ENCODE peak calls at places on chromosomes 7 and 10, in four cellular contexts. M is RWPE1, L is cardiac muscle cell, C is neural progenitor cell. R is an unnamed sample.

GRCh38 chr10:48526371-48526821 is 78.5 kb downstream of the ARHGAP22 start:
- DNase-seq in M (no peak), L (no peak), C (peak), R (no peak)

GRCh38 chr7:70383947-70384475 is 747.9 kb upstream of the GALNT17 start:
- DNase-seq in M (no peak), L (no peak), C (no peak), R (no peak)

GRCh38 chr10:8454357-8454756 is 399.9 kb downstream of the GATA3 start:
- DNase-seq in M (no peak), L (no peak), C (no peak), R (peak)

GRCh38 chr10:120600871-120601644 is 144.0 kb downstream of the PLPP4 start:
- DNase-seq in M (no peak), L (peak), C (peak), R (no peak)

GRCh38 chr7:100008525-100008924 is 6.9 kb upstream of the ZKSCAN1 start:
- DNase-seq in M (no peak), L (no peak), C (no peak), R (no peak)

GRCh38 chr10:31782701-31783100 is 145.9 kb downstream of the ARHGAP12 start:
- DNase-seq in M (no peak), L (no peak), C (no peak), R (no peak)

GRCh38 chr10:50586740-50587088 is 37.0 kb downstream of the SGMS1 start:
- DNase-seq in M (no peak), L (no peak), C (no peak), R (no peak)

GRCh38 chr10:70323143-70323696 is 39.4 kb upstream of the NPFFR1 start:
- DNase-seq in M (no peak), L (no peak), C (no peak), R (no peak)

GRCh38 chr10:97882142-97883091 is 32.8 kb downstream of the GOLGA7B start:
- DNase-seq in M (peak), L (no peak), C (no peak), R (peak)

GRCh38 chr7:92461027-92462003 is 14.0 kb downstream of the GATAD1 start:
- DNase-seq in M (peak), L (peak), C (peak), R (no peak)

GRCh38 chr10:101616415-101617101 is 28.4 kb downstream of the DPCD start:
- DNase-seq in M (no peak), L (no peak), C (no peak), R (no peak)

GRCh38 chr10:101617824-101618568 is 29.9 kb downstream of the DPCD start:
- DNase-seq in M (no peak), L (no peak), C (no peak), R (no peak)

GRCh38 chr10:101618871-101619270 is 30.8 kb downstream of the DPCD start:
- DNase-seq in M (no peak), L (no peak), C (no peak), R (no peak)

GRCh38 chr10:101615760-101616116 is 27.6 kb downstream of the DPCD start:
- DNase-seq in M (no peak), L (no peak), C (no peak), R (no peak)

DNA sequence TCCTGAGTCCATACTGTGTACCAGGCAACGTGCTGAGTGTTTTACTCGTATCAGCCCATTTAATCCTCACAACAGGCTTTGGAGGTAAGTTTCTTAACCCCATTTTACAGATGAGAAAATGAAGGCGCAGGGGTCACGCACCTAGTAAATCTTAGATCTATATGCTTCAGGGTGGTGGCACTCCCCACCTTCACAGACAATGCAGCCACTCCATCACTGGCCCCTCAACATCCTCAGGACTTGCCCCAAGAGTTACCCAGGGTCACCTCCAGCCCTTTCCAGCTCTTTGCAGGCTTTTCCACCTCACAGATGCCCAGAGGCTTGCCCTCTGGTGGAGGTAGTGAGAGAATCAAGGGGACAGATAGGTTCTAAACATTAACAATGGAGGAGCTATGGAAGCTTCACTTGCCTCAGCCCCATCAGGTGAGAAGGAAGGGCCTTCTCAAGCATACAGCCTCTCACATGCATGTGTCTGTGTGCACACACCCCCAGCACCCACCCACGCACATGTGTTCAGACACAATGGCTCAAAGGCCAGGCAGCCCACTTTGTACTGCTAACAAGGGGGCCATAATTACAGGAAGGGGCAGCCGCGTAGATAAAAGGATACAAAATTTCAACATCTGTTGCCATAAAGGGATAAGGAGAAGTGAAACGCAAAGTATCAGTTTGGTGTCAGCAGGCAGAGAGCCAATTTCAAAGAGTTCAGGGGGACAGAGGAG is 29.1 kb downstream of the DPCD start:
- DNase-seq in M (no peak), L (no peak), C (no peak), R (no peak)
- TF ChIP-seq CTCF in M (no peak), L (no peak), C (peak), R (peak)

DNA sequence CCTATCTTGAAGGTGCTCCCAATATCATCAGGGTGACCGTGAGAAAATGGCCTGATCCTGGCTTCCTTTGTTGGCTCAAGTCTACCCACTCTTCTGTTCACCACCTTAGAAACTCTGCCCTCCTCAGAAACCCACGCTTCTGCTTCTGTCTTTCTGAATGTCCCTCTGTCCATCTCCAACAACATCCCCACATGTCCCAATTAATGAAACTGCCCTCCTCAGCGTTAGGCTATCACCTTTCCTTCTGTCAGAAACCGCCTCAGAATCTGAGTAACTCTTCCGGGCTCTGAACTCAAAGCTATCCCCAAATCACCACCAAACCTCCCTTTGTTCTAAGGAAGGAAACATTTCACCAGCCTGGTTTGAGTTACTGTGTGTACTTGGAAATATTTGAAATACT is 315.8 kb upstream of the ZNF32 start:
- DNase-seq in M (no peak), L (no peak), C (no peak), R (no peak)
- H3K27ac ChIP-seq in M (no peak), L (no peak), C (no peak), R (no peak)

GRCh38 chr7:51357821-51358220 is 41.2 kb upstream of the COBL start:
- DNase-seq in M (no peak), L (no peak), C (no peak), R (no peak)
- TF ChIP-seq CTCF in M (no peak), L (no peak), C (peak), R (peak)

DNA sequence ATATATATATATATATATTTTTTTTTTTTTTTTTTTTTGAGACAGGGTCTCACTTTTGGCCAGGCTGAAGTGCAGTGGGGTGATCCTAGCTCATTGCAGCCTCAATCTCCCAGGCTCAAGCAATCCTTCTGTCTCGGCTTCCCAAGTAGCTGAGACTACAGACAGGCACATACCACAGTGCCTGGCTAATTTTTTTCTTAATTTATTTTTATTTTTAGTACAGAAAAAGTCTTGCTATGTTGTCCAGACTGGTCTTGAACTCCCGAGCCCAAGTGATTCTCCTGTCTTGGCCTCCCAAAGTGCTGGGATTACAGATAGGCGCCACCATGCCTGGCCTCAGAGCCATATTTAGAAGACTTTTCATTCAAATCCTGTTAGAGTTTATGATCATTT is 79.6 kb downstream of the PRTFDC1 start:
- DNase-seq in M (no peak), L (no peak), C (no peak), R (no peak)
- H3K27ac ChIP-seq in M (peak), L (peak), C (no peak), R (peak)

DNA sequence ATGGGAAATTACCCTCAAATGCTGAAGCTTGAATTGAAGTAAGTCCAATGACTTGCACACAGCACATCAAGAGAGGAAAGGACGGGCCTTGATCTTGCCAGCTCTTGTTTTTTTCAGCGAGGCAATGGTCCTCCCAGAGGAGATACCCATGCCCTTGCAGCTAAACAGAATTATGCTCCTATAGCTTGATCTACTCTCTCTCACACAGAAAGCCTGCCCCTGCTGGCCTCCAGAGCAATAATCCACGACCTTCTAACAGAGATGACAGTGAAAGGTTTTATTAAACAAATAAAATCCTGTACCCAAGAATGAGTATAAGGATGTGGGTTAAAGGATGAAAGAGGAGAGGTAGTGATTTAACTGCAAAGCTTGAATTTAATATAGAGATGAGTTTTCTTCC is 268.0 kb downstream of the ADRA2A start:
- DNase-seq in M (no peak), L (peak), C (no peak), R (no peak)
- TF ChIP-seq CTCF in M (peak), L (no peak), C (peak), R (peak)

DNA sequence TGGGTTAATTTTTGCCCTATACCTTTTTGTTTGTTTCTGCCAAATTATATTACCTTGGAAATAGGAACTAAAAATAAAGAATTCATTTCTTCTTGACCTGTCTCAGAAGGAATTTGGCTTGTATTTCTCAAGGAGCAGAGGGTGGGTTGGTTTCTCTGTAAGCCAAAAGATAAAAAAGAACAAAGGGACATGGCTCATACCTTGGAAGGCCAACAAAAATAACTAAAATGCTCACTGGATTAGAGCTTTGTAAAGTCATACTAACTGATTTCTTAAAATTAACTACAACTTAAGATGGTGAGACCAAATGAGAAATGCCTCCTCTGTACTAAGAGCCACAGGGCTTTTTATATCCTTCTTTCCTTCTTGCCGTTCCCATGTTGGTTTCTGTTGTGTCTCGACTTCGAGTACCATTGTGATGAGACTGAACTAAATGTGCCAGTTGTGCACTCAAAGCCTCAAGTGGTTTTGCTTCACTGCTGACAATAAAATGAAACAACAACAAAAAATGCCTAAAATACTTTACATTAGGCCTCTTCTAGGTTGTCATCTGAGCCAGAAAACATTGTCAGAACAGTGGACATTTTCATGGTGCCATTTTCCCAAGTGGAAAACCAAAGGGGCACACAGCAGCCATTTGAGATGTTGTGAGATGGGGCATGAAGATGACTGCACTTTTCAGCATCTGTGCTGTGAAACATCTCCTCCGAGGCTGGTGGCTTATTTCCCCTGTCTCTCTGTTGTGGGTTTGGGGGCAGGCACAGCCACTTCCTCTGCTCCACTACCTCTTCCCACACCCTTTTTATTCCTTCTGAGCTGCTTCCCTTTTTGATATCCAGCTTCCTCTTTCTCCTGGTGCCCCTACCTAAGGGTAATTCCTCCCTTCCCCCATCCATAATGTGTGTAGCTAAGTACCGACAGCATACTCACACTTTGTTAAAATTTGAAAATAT is 51.8 kb upstream of the AGR3 start:
- DNase-seq in M (no peak), L (no peak), C (no peak), R (no peak)
- H3K27ac ChIP-seq in M (no peak), L (no peak), C (no peak), R (no peak)

GRCh38 chr7:13826752-13827151 is 162.7 kb downstream of the ETV1 start:
- DNase-seq in M (no peak), L (no peak), C (no peak), R (no peak)

GRCh38 chr7:13829914-13830603 is 159.4 kb downstream of the ETV1 start:
- DNase-seq in M (peak), L (no peak), C (no peak), R (peak)

GRCh38 chr7:13830604-13830915 is 158.9 kb downstream of the ETV1 start:
- DNase-seq in M (no peak), L (no peak), C (no peak), R (no peak)

GRCh38 chr7:13829231-13829630 is 160.2 kb downstream of the ETV1 start:
- DNase-seq in M (no peak), L (no peak), C (no peak), R (no peak)

DNA sequence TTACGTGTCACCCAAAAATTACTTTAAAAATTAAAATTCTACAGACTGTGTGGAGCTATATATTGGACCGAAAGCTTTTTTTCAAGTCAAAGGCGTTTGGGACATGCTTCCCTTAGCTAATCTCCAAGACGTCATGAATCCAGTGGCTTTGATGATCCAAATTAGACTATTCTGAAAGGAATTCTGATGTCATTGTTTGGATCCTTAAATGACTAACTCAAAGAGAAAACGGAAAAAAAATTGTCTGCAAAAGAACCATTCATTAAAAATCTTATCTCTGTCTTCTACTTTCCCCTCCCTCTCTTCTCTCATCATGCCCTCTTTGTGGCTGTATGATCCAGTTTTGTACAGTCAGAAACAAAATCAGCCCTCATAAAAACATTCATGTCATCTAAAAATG is 161.8 kb downstream of the ETV1 start:
- DNase-seq in M (no peak), L (no peak), C (no peak), R (no peak)
- TF ChIP-seq CTCF in M (no peak), L (no peak), C (no peak), R (no peak)

DNA sequence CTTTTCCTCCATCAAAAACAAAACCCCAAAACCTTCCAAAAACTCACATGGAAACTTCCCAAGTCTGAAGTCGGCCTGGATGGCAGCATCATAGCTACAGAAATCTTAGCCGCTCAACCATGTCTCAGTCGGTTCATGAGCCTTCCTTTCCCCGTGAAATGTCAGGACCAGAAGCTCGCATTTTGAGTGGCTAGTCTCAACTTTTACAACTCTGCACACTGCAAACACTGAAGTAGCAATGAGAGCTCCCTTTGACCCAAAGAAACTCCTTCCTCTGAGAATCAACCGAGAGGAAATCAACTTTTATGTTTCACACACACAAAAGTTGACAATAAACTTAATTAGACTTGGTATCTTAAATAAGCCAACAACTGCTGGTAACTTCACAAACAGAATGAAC is 37.6 kb upstream of the RNF32 start:
- DNase-seq in M (no peak), L (no peak), C (no peak), R (no peak)
- H3K27ac ChIP-seq in M (no peak), L (no peak), C (peak), R (no peak)

DNA sequence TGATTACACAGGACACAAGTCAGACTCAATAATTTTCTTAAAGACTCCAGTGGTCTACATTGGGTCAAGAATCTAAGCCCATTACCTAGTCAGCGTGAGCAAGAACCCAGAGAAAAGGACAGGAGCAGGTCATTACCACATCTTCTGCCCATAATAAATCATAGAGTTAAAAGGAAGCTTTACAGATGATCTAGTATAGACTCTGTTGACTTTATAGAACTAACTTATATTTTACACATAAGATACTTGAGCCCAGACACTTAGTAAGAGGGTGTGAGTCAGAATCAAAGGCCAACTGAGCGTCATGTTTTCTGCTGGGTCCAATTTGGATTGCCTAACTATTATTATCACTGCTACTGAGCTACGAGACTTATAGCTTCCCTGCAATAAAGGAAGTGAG is 206.1 kb upstream of the NPSR1 start:
- DNase-seq in M (peak), L (no peak), C (no peak), R (peak)
- TF ChIP-seq CTCF in M (no peak), L (no peak), C (no peak), R (no peak)

R was measured in foreskin keratinocyte.